ENCODE peak calls at places on chromosomes 5 and 9, in four cellular contexts. One of them, this sample, is unnamed. For H3K4me1, the result is how much of the 10 kb centered on the place peaks cover.

GRCh38 chr9:128505414-128505765 is 871 bp downstream of the GLE1 start:
- DNase-seq in GM23248: peak
- DNase-seq in HepG2: no peak
- DNase-seq in HCT116: no peak
- DNase-seq in this sample: no peak

GRCh38 chr9:105921057-105921721 is 226.8 kb downstream of the TMEM38B start:
- DNase-seq in HCT116: no peak
- DNase-seq in HepG2: no peak
- DNase-seq in GM23248: no peak
- DNase-seq in this sample: no peak

GRCh38 chr5:179250561-179251225 is 94.6 kb downstream of the ADAMTS2 start:
- DNase-seq in HepG2: no peak
- DNase-seq in GM23248: no peak
- DNase-seq in HCT116: no peak
- DNase-seq in this sample: no peak

GRCh38 chr5:123116063-123116462 is 27.0 kb downstream of the PRDM6 start:
- DNase-seq in GM23248: peak
- DNase-seq in HepG2: no peak
- DNase-seq in HCT116: no peak
- DNase-seq in this sample: no peak

GRCh38 chr9:123389698-123390097 is 33.7 kb downstream of the CRB2 start:
- DNase-seq in GM23248: no peak
- DNase-seq in HepG2: no peak
- DNase-seq in HCT116: no peak
- DNase-seq in this sample: no peak

GRCh38 chr9:84419203-84419602 is 78.6 kb upstream of the SLC28A3 start:
- DNase-seq in GM23248: peak
- DNase-seq in HCT116: no peak
- DNase-seq in HepG2: no peak
- DNase-seq in this sample: no peak

GRCh38 chr9:20041717-20042116 is 252.9 kb upstream of the SLC24A2 start:
- DNase-seq in HepG2: no peak
- DNase-seq in GM23248: no peak
- DNase-seq in HCT116: no peak
- DNase-seq in this sample: no peak

GRCh38 chr5:156473271-156473935 is 146.4 kb downstream of the SGCD start:
- DNase-seq in HCT116: no peak
- DNase-seq in GM23248: peak
- DNase-seq in HepG2: no peak
- DNase-seq in this sample: no peak

GRCh38 chr9:35756743-35757526 is 2.9 kb upstream of the MSMP start:
- DNase-seq in HepG2: peak
- DNase-seq in GM23248: peak
- DNase-seq in HCT116: peak
- DNase-seq in this sample: peak

GRCh38 chr5:170481839-170482238 is 22.0 kb upstream of the KCNIP1 start:
- DNase-seq in HepG2: no peak
- DNase-seq in GM23248: no peak
- DNase-seq in HCT116: no peak
- DNase-seq in this sample: no peak

GRCh38 chr5:59065551-59065950 is 482.7 kb downstream of the RAB3C start:
- DNase-seq in HCT116: no peak
- DNase-seq in GM23248: peak
- DNase-seq in HepG2: no peak
- DNase-seq in this sample: no peak

GRCh38 chr5:80231243-80231642 is 24.6 kb downstream of the SERINC5 start:
- DNase-seq in HCT116: no peak
- DNase-seq in HepG2: no peak
- DNase-seq in GM23248: peak
- DNase-seq in this sample: no peak

GRCh38 chr5:42756630-42757601 is at the start of gene CCDC152:
- DNase-seq in GM23248: peak
- DNase-seq in HCT116: no peak
- DNase-seq in HepG2: no peak
- DNase-seq in this sample: no peak

GRCh38 chr9:112378441-112379176 is 1.3 kb upstream of the HSDL2 start:
- DNase-seq in HepG2: no peak
- DNase-seq in HCT116: no peak
- DNase-seq in GM23248: peak
- DNase-seq in this sample: no peak

GRCh38 chr5:157562111-157562581 is 13.4 kb downstream of the ADAM19 start:
- DNase-seq in HepG2: no peak
- DNase-seq in HCT116: no peak
- DNase-seq in GM23248: peak
- DNase-seq in this sample: no peak

GRCh38 chr5:18244309-18244708 is 610.0 kb downstream of the TAF11L14 start:
- DNase-seq in HCT116: no peak
- DNase-seq in HepG2: no peak
- DNase-seq in GM23248: no peak
- DNase-seq in this sample: no peak

GRCh38 chr5:127871448-127872153 is 168.4 kb downstream of the CCDC192 start:
- DNase-seq in HCT116: no peak
- DNase-seq in HepG2: no peak
- DNase-seq in GM23248: peak
- DNase-seq in this sample: no peak

GRCh38 chr5:65812648-65813047 is 90.6 kb downstream of the NLN start:
- DNase-seq in HepG2: no peak
- DNase-seq in HCT116: peak
- DNase-seq in GM23248: no peak
- DNase-seq in this sample: no peak

GRCh38 chr5:6950250-6950649 is 237.0 kb downstream of the TENT4A start:
- DNase-seq in HCT116: no peak
- DNase-seq in HepG2: no peak
- DNase-seq in GM23248: peak
- DNase-seq in this sample: no peak

GRCh38 chr9:123611228-123611627 is 255.2 kb downstream of the CRB2 start:
- DNase-seq in HepG2: no peak
- DNase-seq in HCT116: no peak
- DNase-seq in GM23248: peak
- DNase-seq in this sample: no peak

GRCh38 chr5:156534906-156535305 is 207.9 kb downstream of the SGCD start:
- DNase-seq in HepG2: no peak
- DNase-seq in HCT116: no peak
- DNase-seq in GM23248: peak
- DNase-seq in this sample: no peak

GRCh38 chr9:72486606-72486955 is 34.8 kb upstream of the TMC1 start:
- DNase-seq in GM23248: no peak
- DNase-seq in HepG2: no peak
- DNase-seq in HCT116: no peak
- DNase-seq in this sample: no peak

GRCh38 chr5:76849767-76850291 is at the start of gene S100Z:
- DNase-seq in HepG2: no peak
- DNase-seq in HCT116: no peak
- DNase-seq in GM23248: no peak
- DNase-seq in this sample: peak

GRCh38 chr9:23524607-23525155 is 301.4 kb downstream of the ELAVL2 start:
- DNase-seq in HCT116: no peak
- DNase-seq in HepG2: no peak
- DNase-seq in GM23248: no peak
- DNase-seq in this sample: no peak

GRCh38 chr9:4663956-4664355 is 1.9 kb downstream of the PLPP6 start:
- DNase-seq in HCT116: no peak
- DNase-seq in GM23248: no peak
- DNase-seq in HepG2: no peak
- DNase-seq in this sample: no peak

GRCh38 chr9:71647094-71647591 is 121.2 kb downstream of the CEMIP2 start:
- DNase-seq in HepG2: no peak
- DNase-seq in GM23248: peak
- DNase-seq in HCT116: peak
- DNase-seq in this sample: no peak

GRCh38 chr5:10832987-10833386 is 72.0 kb upstream of the DAP start:
- DNase-seq in HepG2: peak
- DNase-seq in GM23248: peak
- DNase-seq in HCT116: no peak
- DNase-seq in this sample: peak

GRCh38 chr5:56845277-56845676 is 29.9 kb downstream of the MAP3K1 start:
- DNase-seq in GM23248: no peak
- DNase-seq in HepG2: no peak
- DNase-seq in HCT116: no peak
- DNase-seq in this sample: no peak

GRCh38 chr9:3830296-3830695 is 304.5 kb upstream of the RFX3 start:
- DNase-seq in GM23248: no peak
- DNase-seq in HCT116: no peak
- DNase-seq in HepG2: no peak
- DNase-seq in this sample: no peak

GRCh38 chr9:76537150-76537646 is 78.2 kb downstream of the GCNT1 start:
- DNase-seq in HepG2: no peak
- DNase-seq in GM23248: no peak
- DNase-seq in HCT116: no peak
- DNase-seq in this sample: no peak

GRCh38 chr9:134807726-134808125 is 72.9 kb upstream of the FCN2 start:
- DNase-seq in HCT116: no peak
- DNase-seq in GM23248: peak
- DNase-seq in HepG2: no peak
- DNase-seq in this sample: no peak

GRCh38 chr5:14884062-14884612 is 12.6 kb upstream of the ANKH start:
- DNase-seq in GM23248: no peak
- DNase-seq in HepG2: no peak
- DNase-seq in HCT116: no peak
- DNase-seq in this sample: no peak

GRCh38 chr9:135941288-135941995 is 19.7 kb downstream of the UBAC1 start:
- DNase-seq in GM23248: no peak
- DNase-seq in HepG2: no peak
- DNase-seq in HCT116: no peak
- DNase-seq in this sample: no peak

GRCh38 chr5:93894471-93895354 is 153.3 kb upstream of the POU5F2 start:
- DNase-seq in HCT116: peak
- DNase-seq in HepG2: no peak
- DNase-seq in GM23248: peak
- DNase-seq in this sample: no peak
- H3K4me1 ChIP-seq in HCT116: under half
- H3K4me1 ChIP-seq in HepG2: under half
- H3K4me1 ChIP-seq in GM23248: under half
- H3K4me1 ChIP-seq in this sample: under half

GRCh38 chr9:32581512-32582143 is 8.7 kb upstream of the NDUFB6 start:
- DNase-seq in HCT116: peak
- DNase-seq in GM23248: peak
- DNase-seq in HepG2: peak
- DNase-seq in this sample: peak
- H3K4me3 ChIP-seq in HCT116: no peak
- H3K4me3 ChIP-seq in GM23248: no peak
- H3K4me3 ChIP-seq in HepG2: no peak
- H3K4me3 ChIP-seq in this sample: no peak

DNA sequence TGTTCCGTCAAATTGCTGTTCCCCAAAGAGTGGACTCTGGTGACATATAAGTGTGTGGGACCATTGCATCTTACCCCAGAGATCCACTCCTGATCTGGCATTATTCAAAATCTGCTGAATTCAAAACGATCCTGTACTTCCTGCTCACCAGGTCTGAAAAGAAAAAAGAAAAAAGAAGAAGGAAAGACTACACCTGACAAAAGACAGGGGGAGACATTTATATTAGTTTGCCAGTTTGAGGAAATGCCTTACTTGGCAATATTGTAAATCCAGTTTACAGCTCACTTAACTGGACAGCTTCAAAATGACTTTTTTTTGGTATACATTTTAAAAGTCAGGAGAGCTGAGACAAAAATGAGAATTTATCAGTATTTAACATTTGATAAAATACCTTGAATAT is 15.0 kb upstream of the GRHPR start:
- DNase-seq in HepG2: peak
- DNase-seq in GM23248: peak
- DNase-seq in HCT116: no peak
- DNase-seq in this sample: no peak
- H3K4me1 ChIP-seq in HepG2: under half
- H3K4me1 ChIP-seq in GM23248: under half
- H3K4me1 ChIP-seq in HCT116: under half
- H3K4me1 ChIP-seq in this sample: under half

GRCh38 chr9:74861773-74862172 is 25.9 kb downstream of the TRPM6 start:
- DNase-seq in GM23248: no peak
- DNase-seq in HCT116: no peak
- DNase-seq in HepG2: no peak
- DNase-seq in this sample: no peak

GRCh38 chr9:74856997-74857396 is 30.7 kb downstream of the TRPM6 start:
- DNase-seq in GM23248: no peak
- DNase-seq in HepG2: no peak
- DNase-seq in HCT116: no peak
- DNase-seq in this sample: no peak

DNA sequence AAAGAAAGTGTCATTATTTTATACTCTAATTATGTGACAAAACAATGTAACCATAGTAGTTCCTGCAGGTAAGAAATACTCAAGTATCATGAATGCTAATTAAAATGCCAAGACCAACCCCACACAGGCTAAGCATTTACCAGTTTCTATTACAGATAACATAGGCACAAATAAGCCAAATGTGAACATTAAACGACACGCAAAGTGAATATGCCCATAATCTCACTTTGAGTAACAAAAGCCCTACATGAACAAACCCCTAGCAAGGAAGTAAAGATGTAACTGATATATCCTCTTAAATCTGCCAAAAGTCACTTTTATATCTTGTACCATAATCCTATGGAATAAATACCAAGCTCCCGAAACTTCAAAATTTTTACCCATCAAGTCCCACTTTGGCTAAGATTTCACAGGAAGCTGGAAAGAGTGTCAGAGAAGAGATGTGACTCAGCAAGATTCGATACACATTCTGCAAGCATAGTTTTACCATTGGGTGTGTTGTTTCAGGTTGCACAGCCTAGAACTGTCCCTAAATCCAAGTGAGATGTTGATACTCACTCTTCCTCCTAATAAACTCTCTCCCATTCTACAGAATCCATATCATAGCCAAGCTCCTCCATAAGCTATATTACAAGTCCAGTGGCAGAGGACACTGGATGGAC is 28.8 kb downstream of the TRPM6 start:
- DNase-seq in GM23248: no peak
- DNase-seq in HepG2: no peak
- DNase-seq in HCT116: no peak
- DNase-seq in this sample: no peak
- H3K4me3 ChIP-seq in GM23248: no peak
- H3K4me3 ChIP-seq in HepG2: no peak
- H3K4me3 ChIP-seq in HCT116: no peak
- H3K4me3 ChIP-seq in this sample: no peak

DNA sequence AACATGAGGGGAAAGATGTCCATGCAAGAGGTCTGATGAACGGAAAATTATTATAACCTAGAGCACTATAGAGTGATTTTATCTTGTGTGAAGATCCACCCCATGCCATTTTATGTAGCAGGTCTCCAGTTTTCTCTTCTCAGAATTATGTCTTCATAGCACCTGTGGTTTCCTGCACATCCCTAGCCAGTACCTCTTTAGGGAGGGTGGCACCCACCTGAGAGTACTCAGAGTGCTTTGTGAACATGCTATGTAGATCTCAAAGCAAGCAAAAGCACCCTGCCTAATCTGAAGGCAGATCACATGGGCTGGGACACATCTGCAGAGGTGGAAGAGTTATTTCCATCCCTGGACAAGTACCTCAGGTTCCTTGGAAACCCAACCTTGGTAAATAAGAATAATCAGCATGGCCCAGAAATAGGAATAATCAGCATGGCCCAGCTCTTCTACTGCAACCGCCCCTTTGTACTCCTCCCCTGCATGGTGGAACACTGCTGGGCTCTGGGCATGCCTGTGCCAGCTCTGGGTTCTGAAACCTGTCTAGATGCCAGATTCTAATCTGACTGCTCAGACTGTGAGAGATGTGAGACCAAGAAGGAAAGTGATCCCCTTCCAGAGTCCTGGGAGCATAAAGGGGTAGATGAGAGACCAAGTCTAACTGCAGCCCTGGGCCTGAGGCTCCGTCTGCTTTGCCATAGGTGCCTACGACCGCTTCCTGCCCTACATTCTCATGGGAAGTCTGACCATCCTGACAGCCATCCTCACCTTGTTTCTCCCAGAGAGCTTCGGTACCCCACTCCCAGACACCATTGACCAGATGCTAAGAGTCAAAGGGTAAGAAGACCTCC is 23.7 kb downstream of the SLC22A5 start:
- DNase-seq in HepG2: no peak
- DNase-seq in GM23248: no peak
- DNase-seq in HCT116: no peak
- DNase-seq in this sample: no peak
- H3K4me1 ChIP-seq in HepG2: under half
- H3K4me1 ChIP-seq in GM23248: under half
- H3K4me1 ChIP-seq in HCT116: under half
- H3K4me1 ChIP-seq in this sample: under half

This sample was measured in Caco-2.